ENCODE peak calls at places on chromosomes 11 and 22, in four cellular contexts. L is CD4-positive, alpha-beta T cell; Z is erythroblast; U is foreskin fibroblast. V is an unnamed sample.

GRCh38 chr22:38429460-38430128 is 25.4 kb downstream of the KCNJ4 start:
- DNase-seq in U (no peak), Z (no peak), L (no peak), V (no peak)

GRCh38 chr11:65574963-65575567 is 788 bp upstream of the EHBP1L1 start:
- DNase-seq in U (no peak), Z (peak; percentile 94), L (no peak), V (no peak)

GRCh38 chr11:100632970-100633452 is 54.1 kb upstream of the ARHGAP42 start:
- DNase-seq in L (no peak), Z (no peak), U (no peak), V (no peak)

GRCh38 chr22:50641696-50642607 is 14.0 kb upstream of the ARSA start:
- DNase-seq in L (no peak), Z (no peak), U (peak; percentile 38), V (no peak)

GRCh38 chr11:26841818-26842457 is 120.1 kb upstream of the SLC5A12 start:
- DNase-seq in Z (no peak), U (peak; percentile 76), L (no peak), V (no peak)

GRCh38 chr22:21697021-21697771 is 31.4 kb downstream of the PPIL2 start:
- DNase-seq in Z (no peak), L (no peak), U (no peak), V (no peak)

GRCh38 chr11:127609025-127609788 is 608.6 kb upstream of the KIRREL3 start:
- DNase-seq in U (no peak), L (no peak), Z (no peak), V (no peak)

GRCh38 chr11:36016709-36017108 is 72.8 kb downstream of the LDLRAD3 start:
- DNase-seq in U (no peak), L (no peak), Z (no peak), V (no peak)

GRCh38 chr11:78564037-78564888 is 10.4 kb downstream of the NARS2 start:
- DNase-seq in L (no peak), U (peak; percentile 41), Z (peak; percentile 72), V (no peak)

GRCh38 chr11:99371257-99371656 is 350.5 kb downstream of the CNTN5 start:
- DNase-seq in Z (no peak), L (no peak), U (no peak), V (no peak)

GRCh38 chr11:120660024-120660565 is 148.5 kb downstream of the GRIK4 start:
- DNase-seq in L (no peak), Z (peak; percentile 31), U (peak; percentile 4), V (peak; percentile 4)

GRCh38 chr22:35470903-35471321 is 69.7 kb upstream of the RASD2 start:
- DNase-seq in Z (peak; percentile 17), U (no peak), L (no peak), V (no peak)

GRCh38 chr11:45110562-45110961 is 35.9 kb upstream of the PRDM11 start:
- DNase-seq in U (peak; percentile 54), L (no peak), Z (peak; percentile 66), V (no peak)

GRCh38 chr11:111440416-111441205 is 61.5 kb upstream of the POU2AF1 start:
- DNase-seq in L (no peak), U (no peak), Z (no peak), V (no peak)

GRCh38 chr11:72609045-72609444 is 65.2 kb downstream of the PDE2A start:
- DNase-seq in L (no peak), Z (peak; percentile 33), U (no peak), V (no peak)

GRCh38 chr11:12077535-12078280 is 32.7 kb upstream of the MICAL2 start:
- DNase-seq in Z (no peak), U (peak; percentile 51), L (no peak), V (no peak)

GRCh38 chr22:50186789-50187523 is 1.2 kb downstream of the TRABD start:
- DNase-seq in L (no peak), U (peak; percentile 18), Z (peak; percentile 38), V (no peak)

GRCh38 chr11:567036-567628 is 6.4 kb downstream of the RASSF7 start:
- DNase-seq in Z (no peak), U (no peak), L (no peak), V (no peak)

GRCh38 chr22:25702046-25702445 is 39.9 kb upstream of the MYO18B start:
- DNase-seq in Z (peak; percentile 41), L (no peak), U (peak; percentile 12), V (no peak)

GRCh38 chr11:14242198-14242597 is 116.8 kb downstream of the RRAS2 start:
- DNase-seq in U (no peak), L (no peak), Z (no peak), V (no peak)

GRCh38 chr11:12215192-12215591 is 104.8 kb downstream of the MICAL2 start:
- DNase-seq in L (no peak), U (no peak), Z (no peak), V (no peak)

GRCh38 chr22:41229215-41229614 is 11.5 kb downstream of the CHADL start:
- DNase-seq in U (no peak), Z (no peak), L (no peak), V (no peak)

GRCh38 chr11:64124147-64124546 is 41.8 kb downstream of the MACROD1 start:
- DNase-seq in Z (no peak), U (no peak), L (no peak), V (no peak)

GRCh38 chr11:59574932-59575904 is 40.4 kb downstream of the OSBP start:
- DNase-seq in L (no peak), U (no peak), Z (no peak), V (no peak)

GRCh38 chr11:110463153-110463552 is 33.4 kb downstream of the FDX1 start:
- DNase-seq in L (no peak), Z (peak; percentile 78), U (peak; percentile 38), V (no peak)

GRCh38 chr11:59668188-59668949 is 468 bp downstream of the PATL1 start:
- DNase-seq in U (peak; percentile 20), Z (peak; percentile 84), L (no peak), V (peak; percentile 58)

GRCh38 chr11:90698238-90698637 is 475.4 kb upstream of the CHORDC1 start:
- DNase-seq in U (no peak), L (no peak), Z (no peak), V (no peak)

GRCh38 chr22:30809086-30809485 is 114.4 kb downstream of the OSBP2 start:
- DNase-seq in U (no peak), L (no peak), Z (no peak), V (peak; percentile 25)

GRCh38 chr22:21726650-21727049 is 8.9 kb downstream of the YPEL1 start:
- DNase-seq in Z (peak; percentile 17), U (no peak), L (no peak), V (no peak)

V was measured in H54.